ENCODE peak calls at places on chromosomes 2 and 18, in eight cellular contexts. E is HCT116, V is right lobe of liver, K is K562, J is vagina, Q is ovary, P is GM12878, H is tibial nerve. F is an unnamed sample.

GRCh38 chr2:137206064-137206463 is 440.7 kb downstream of the THSD7B start:
- DNase-seq in K (no peak), H (no peak), Q (no peak), V (no peak), J (no peak), P (no peak), E (no peak), F (no peak)

GRCh38 chr18:21672868-21673267 is 31.7 kb downstream of the ABHD3 start:
- DNase-seq in K (no peak), P (no peak), E (peak), Q (no peak), V (no peak), J (no peak), H (no peak), F (no peak)

GRCh38 chr2:85579266-85579935 is 2.0 kb downstream of the VAMP8 start:
- DNase-seq in P (no peak), V (no peak), K (no peak), H (no peak), Q (no peak), J (no peak), E (no peak), F (no peak)

GRCh38 chr2:209422191-209422754 is 1.6 kb upstream of the MAP2 start:
- DNase-seq in K (no peak), H (no peak), Q (no peak), V (no peak), J (no peak), P (no peak), E (no peak), F (no peak)

GRCh38 chr2:129459200-129459876 is 520.1 kb upstream of the RAB6C start:
- DNase-seq in V (no peak), K (no peak), P (no peak), E (no peak), Q (no peak), J (peak), H (no peak), F (no peak)

GRCh38 chr2:70111752-70112591 is 24.7 kb downstream of the PCBP1 start:
- DNase-seq in K (peak), H (no peak), Q (no peak), J (no peak), V (no peak), E (no peak), P (no peak), F (peak)

GRCh38 chr2:183227191-183227590 is 102.9 kb downstream of the NUP35 start:
- DNase-seq in E (no peak), H (no peak), J (no peak), K (no peak), V (no peak), P (no peak), Q (no peak), F (no peak)

GRCh38 chr2:182345384-182345783 is 81.5 kb downstream of the PDE1A start:
- DNase-seq in P (no peak), K (no peak), Q (no peak), V (no peak), H (no peak), J (no peak), E (no peak), F (no peak)

GRCh38 chr2:149143734-149144133 is 105.2 kb downstream of the LYPD6B start:
- DNase-seq in K (no peak), J (no peak), E (no peak), H (no peak), Q (no peak), P (no peak), V (no peak), F (no peak)

GRCh38 chr18:3297025-3297984 is 35.4 kb downstream of the MYL12B start:
- DNase-seq in K (peak), Q (peak), E (peak), H (peak), V (peak), J (no peak), P (peak), F (peak)

GRCh38 chr2:28904802-28905499 is 10.5 kb downstream of the WDR43 start:
- DNase-seq in K (no peak), H (no peak), Q (no peak), V (no peak), J (no peak), E (no peak), P (no peak), F (no peak)

GRCh38 chr2:56211048-56211447 is 27.3 kb downstream of the CCDC85A start:
- DNase-seq in K (no peak), Q (no peak), V (no peak), J (no peak), E (no peak), P (no peak), H (no peak), F (no peak)

GRCh38 chr18:42706618-42707017 is 408.9 kb downstream of the RIT2 start:
- DNase-seq in E (no peak), H (no peak), P (no peak), Q (no peak), J (no peak), K (no peak), V (no peak), F (no peak)

GRCh38 chr2:116440104-116440653 is 1374.3 kb upstream of the DDX18 start:
- DNase-seq in J (no peak), E (no peak), Q (no peak), V (no peak), K (no peak), H (no peak), P (no peak), F (no peak)

GRCh38 chr2:68255736-68256450 is 3.6 kb upstream of the PPP3R1 start:
- DNase-seq in P (no peak), K (no peak), H (no peak), V (no peak), J (no peak), Q (no peak), E (no peak), F (no peak)

GRCh38 chr2:55048514-55048924 is 1.7 kb downstream of the RTN4 start:
- DNase-seq in K (peak), J (no peak), Q (peak), H (peak), E (peak), V (no peak), P (no peak), F (peak)

GRCh38 chr2:239695106-239695727 is 294.4 kb upstream of the HDAC4 start:
- DNase-seq in P (no peak), Q (no peak), V (no peak), K (no peak), J (peak), E (no peak), H (no peak), F (no peak)

GRCh38 chr2:86297382-86298147 is 39.9 kb downstream of the REEP1 start:
- DNase-seq in P (no peak), V (no peak), E (no peak), H (no peak), J (peak), K (no peak), Q (no peak), F (peak)

GRCh38 chr18:71398530-71398929 is 1109.7 kb downstream of the SOCS6 start:
- DNase-seq in E (no peak), V (no peak), P (no peak), H (no peak), K (no peak), Q (no peak), J (no peak), F (peak)

GRCh38 chr18:21743166-21743831 is 2.7 kb downstream of the MIB1 start:
- DNase-seq in K (no peak), J (no peak), P (no peak), Q (no peak), H (no peak), E (no peak), V (no peak), F (no peak)

GRCh38 chr18:21686282-21687105 is 18.1 kb downstream of the ABHD3 start:
- DNase-seq in H (no peak), K (no peak), Q (no peak), P (no peak), E (no peak), J (no peak), V (no peak), F (peak)

GRCh38 chr18:36709315-36709714 is 119.5 kb downstream of the TPGS2 start:
- DNase-seq in K (no peak), J (no peak), V (no peak), Q (no peak), E (no peak), H (no peak), P (no peak), F (no peak)

GRCh38 chr18:13647761-13648160 is 78.6 kb downstream of the FAM210A start:
- DNase-seq in V (no peak), J (no peak), P (no peak), K (no peak), E (no peak), Q (no peak), H (no peak), F (no peak)

GRCh38 chr2:191696001-191696400 is 18.1 kb downstream of the NABP1 start:
- DNase-seq in J (no peak), Q (no peak), H (peak), E (no peak), P (no peak), V (peak), K (no peak), F (peak)

GRCh38 chr2:64768426-64769033 is 114.8 kb upstream of the SERTAD2 start:
- DNase-seq in K (no peak), H (no peak), V (no peak), P (no peak), Q (no peak), J (no peak), E (no peak), F (no peak)

GRCh38 chr2:64769392-64770044 is 115.8 kb upstream of the SERTAD2 start:
- DNase-seq in P (no peak), H (no peak), J (no peak), Q (no peak), K (no peak), V (no peak), E (no peak), F (no peak)

GRCh38 chr2:64766841-64767669 is 113.3 kb upstream of the SERTAD2 start:
- DNase-seq in P (no peak), H (no peak), Q (no peak), K (no peak), J (no peak), E (no peak), V (no peak), F (peak)

GRCh38 chr2:64770137-64770780 is 116.5 kb upstream of the SERTAD2 start:
- DNase-seq in P (no peak), J (no peak), K (no peak), E (no peak), V (no peak), H (no peak), Q (no peak), F (no peak)

DNA sequence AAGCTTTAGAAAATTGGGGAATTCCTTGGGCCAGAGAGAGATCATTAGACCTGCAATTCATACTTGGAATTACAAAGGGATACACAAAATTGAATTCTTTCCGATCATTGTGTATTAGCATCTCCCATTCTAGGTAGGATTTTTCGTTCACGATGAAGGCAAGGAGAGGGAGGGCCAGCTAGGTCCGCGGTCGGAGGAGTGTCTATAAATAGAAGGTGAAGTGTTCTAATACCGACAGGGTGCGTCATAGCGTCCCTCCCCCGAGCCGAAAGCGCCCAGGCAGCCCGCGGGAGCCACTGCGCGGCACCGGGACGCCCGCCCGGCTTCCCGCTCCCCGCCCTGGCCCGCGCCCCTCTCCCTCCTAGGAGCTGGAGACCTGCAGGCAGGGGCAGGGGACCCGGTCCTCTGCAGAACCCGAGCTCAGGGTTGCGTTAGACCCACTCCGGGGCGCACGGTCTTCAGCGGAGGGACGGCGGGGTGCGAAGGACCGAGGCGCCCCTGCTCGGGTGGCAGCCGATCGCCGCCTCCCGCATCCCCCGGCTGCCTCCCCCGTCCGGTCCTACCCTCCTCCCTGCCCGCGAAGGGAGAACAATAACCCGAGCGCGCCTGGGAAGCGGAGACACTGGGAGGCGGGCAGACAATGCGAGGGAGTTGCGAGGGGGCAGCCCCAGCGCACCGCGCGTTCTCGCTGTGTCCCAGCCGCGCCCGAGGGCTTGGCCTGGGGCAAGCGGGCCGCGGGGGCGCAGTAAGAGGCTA is 114.1 kb upstream of the SERTAD2 start:
- DNase-seq in V (peak), P (no peak), E (no peak), H (peak), K (peak), J (no peak), Q (peak), F (peak)
- TF ChIP-seq POLR2A in V (peak), P (peak), E (peak), H (peak), K (peak), J (no peak), Q (peak), F (peak)

GRCh38 chr2:206981089-206981674 is 41.9 kb downstream of the CPO start:
- DNase-seq in Q (no peak), V (no peak), P (no peak), H (no peak), E (no peak), J (no peak), K (no peak), F (no peak)

GRCh38 chr2:206982360-206982759 is 43.0 kb downstream of the CPO start:
- DNase-seq in V (no peak), P (no peak), J (no peak), H (no peak), Q (no peak), K (no peak), E (no peak), F (no peak)

GRCh38 chr2:206980413-206980812 is 41.1 kb downstream of the CPO start:
- DNase-seq in J (no peak), V (no peak), K (no peak), Q (no peak), E (no peak), P (no peak), H (no peak), F (no peak)

GRCh38 chr2:206983156-206983875 is 44.0 kb downstream of the CPO start:
- DNase-seq in J (no peak), V (no peak), E (no peak), H (no peak), P (no peak), Q (no peak), K (no peak), F (no peak)

GRCh38 chr2:206981739-206982336 is 42.5 kb downstream of the CPO start:
- DNase-seq in E (peak), K (no peak), V (peak), Q (peak), P (no peak), J (no peak), H (peak), F (peak)
- TF ChIP-seq POLR2A in E (no peak), K (no peak), V (no peak), Q (no peak), P (no peak), J (no peak), H (no peak), F (no peak)

DNA sequence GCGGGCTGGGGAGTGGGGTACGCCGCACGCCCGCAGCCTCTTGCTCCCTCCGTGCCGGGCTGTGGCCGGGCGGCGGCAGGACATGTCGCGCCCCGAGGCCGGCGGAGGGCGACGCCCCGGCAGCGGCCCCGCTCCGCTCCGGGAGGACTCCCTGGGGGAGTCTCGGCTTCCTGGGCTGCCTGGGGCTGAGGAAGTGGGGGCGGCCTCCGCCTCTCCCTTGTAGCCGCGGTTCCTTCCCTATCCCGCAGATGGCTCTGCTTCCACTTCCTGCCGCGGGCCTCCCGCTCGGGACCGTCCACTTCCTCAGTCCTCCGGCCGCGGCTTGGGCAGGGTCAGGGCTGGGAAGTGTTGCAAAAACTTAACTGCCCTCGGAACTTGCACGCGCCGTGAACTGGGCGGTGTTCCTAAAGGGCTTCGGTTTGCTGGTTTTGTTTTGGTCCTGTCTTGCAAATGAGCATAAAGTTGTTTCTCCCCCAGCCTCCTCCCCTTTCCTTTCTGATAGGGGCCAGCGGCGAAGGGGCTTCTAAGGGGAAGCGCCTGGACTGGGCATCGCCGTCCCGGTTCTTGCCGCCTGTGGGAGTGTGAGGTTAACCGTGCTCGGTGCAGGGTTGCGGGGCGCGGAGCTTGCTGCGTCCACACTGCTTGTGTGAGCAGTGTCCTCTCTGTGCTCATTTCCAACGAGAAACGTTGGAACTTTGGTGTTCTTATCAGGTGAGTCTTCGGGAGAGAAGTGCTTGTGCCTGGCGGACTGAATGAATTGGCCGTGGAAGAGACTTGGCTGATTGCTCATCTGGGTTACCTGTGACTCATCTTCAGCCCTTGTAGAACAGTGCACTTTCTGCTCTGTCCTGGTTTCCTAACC is 600 bp downstream of the RALB start:
- DNase-seq in J (peak), E (no peak), H (peak), V (peak), K (peak), Q (peak), P (no peak), F (peak)
- TF ChIP-seq POLR2A in J (no peak), E (no peak), H (no peak), V (peak), K (peak), Q (peak), P (peak), F (no peak)

DNA sequence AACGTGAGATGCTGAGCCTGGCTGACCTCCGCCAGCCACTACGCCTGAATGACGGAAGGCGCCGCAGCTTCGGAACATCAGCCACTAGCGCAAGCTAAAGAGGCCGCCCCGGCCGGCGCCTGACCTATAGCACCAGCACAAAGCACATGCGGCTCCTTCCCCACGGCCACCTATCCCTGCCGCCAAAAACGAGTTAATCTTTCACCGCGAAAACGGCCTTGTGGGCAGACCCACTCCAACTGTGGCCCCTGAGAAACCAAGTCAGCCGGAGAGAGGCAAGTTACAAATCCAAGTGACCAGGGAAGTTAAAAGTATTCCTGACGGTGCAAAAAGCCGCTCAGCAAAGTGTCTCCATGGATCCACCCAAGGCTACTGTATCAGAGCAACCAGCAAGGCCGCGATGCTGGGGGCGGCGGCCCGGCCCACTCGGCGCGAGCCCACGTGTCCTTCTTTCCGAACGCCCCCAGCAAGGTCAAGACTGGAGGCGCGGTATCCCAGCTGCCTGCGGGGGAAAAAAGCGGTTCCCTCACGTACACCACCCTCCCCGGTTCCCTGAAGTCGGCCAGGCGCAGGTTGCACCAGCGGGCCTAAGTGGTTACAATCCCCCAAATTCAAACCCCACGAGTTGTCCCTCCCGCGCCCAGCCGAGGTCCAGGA is 575 bp downstream of the HSPD1 start:
- DNase-seq in V (peak), H (peak), P (no peak), J (peak), E (no peak), Q (peak), K (peak), F (peak)
- TF ChIP-seq POLR2A in V (no peak), H (no peak), P (peak), J (no peak), E (no peak), Q (no peak), K (no peak), F (no peak)

F was measured in erythroblast.